ENCODE peak calls at places on chromosome 6, in six cellular contexts. One of them, this sample, is unnamed.

GRCh38 chr6:41939091-41939847 is 2.3 kb downstream of the CCND3 start:
- DNase-seq in psoas muscle: peak
- DNase-seq in HEK293T: no peak
- DNase-seq in GM12865: no peak
- DNase-seq in H9: peak
- DNase-seq in foreskin fibroblast: peak
- DNase-seq in this sample: no peak

GRCh38 chr6:130675072-130675471 is 152.1 kb upstream of the SMLR1 start:
- DNase-seq in foreskin fibroblast: no peak
- DNase-seq in HEK293T: no peak
- DNase-seq in H9: no peak
- DNase-seq in psoas muscle: no peak
- DNase-seq in GM12865: no peak
- DNase-seq in this sample: no peak

GRCh38 chr6:79524065-79524464 is 13.2 kb downstream of the LCA5 start:
- DNase-seq in HEK293T: no peak
- DNase-seq in psoas muscle: no peak
- DNase-seq in foreskin fibroblast: no peak
- DNase-seq in GM12865: no peak
- DNase-seq in H9: no peak
- DNase-seq in this sample: no peak

GRCh38 chr6:140977425-140977824 is 1155.3 kb upstream of the GJE1 start:
- DNase-seq in psoas muscle: no peak
- DNase-seq in H9: no peak
- DNase-seq in GM12865: no peak
- DNase-seq in foreskin fibroblast: peak
- DNase-seq in HEK293T: no peak
- DNase-seq in this sample: no peak

GRCh38 chr6:82144007-82144851 is 103.3 kb downstream of the IBTK start:
- DNase-seq in psoas muscle: peak
- DNase-seq in GM12865: peak
- DNase-seq in foreskin fibroblast: peak
- DNase-seq in H9: no peak
- DNase-seq in HEK293T: peak
- DNase-seq in this sample: no peak

GRCh38 chr6:148002067-148002466 is 340.6 kb upstream of the SASH1 start:
- DNase-seq in H9: no peak
- DNase-seq in GM12865: no peak
- DNase-seq in psoas muscle: no peak
- DNase-seq in foreskin fibroblast: no peak
- DNase-seq in HEK293T: no peak
- DNase-seq in this sample: no peak

GRCh38 chr6:13709698-13710551 is 1.7 kb downstream of the RANBP9 start:
- DNase-seq in HEK293T: no peak
- DNase-seq in foreskin fibroblast: no peak
- DNase-seq in GM12865: peak
- DNase-seq in psoas muscle: no peak
- DNase-seq in H9: no peak
- DNase-seq in this sample: no peak

GRCh38 chr6:108260126-108260808 is 573 bp downstream of the SNX3 start:
- DNase-seq in H9: peak
- DNase-seq in psoas muscle: no peak
- DNase-seq in HEK293T: peak
- DNase-seq in foreskin fibroblast: peak
- DNase-seq in GM12865: peak
- DNase-seq in this sample: peak

GRCh38 chr6:40313582-40313981 is 273.6 kb downstream of the LRFN2 start:
- DNase-seq in foreskin fibroblast: no peak
- DNase-seq in HEK293T: no peak
- DNase-seq in psoas muscle: no peak
- DNase-seq in H9: no peak
- DNase-seq in GM12865: no peak
- DNase-seq in this sample: no peak

GRCh38 chr6:63249875-63250482 is 38.7 kb downstream of the FKBP1C start:
- DNase-seq in H9: no peak
- DNase-seq in psoas muscle: no peak
- DNase-seq in GM12865: no peak
- DNase-seq in foreskin fibroblast: no peak
- DNase-seq in HEK293T: no peak
- DNase-seq in this sample: no peak

GRCh38 chr6:2505624-2506023 is 245.1 kb downstream of the MYLK4 start:
- DNase-seq in HEK293T: peak
- DNase-seq in foreskin fibroblast: no peak
- DNase-seq in GM12865: peak
- DNase-seq in H9: peak
- DNase-seq in psoas muscle: no peak
- DNase-seq in this sample: no peak

GRCh38 chr6:32684246-32684645 is 17.8 kb upstream of the HLA-DQB1 start:
- DNase-seq in H9: no peak
- DNase-seq in HEK293T: no peak
- DNase-seq in foreskin fibroblast: no peak
- DNase-seq in psoas muscle: no peak
- DNase-seq in GM12865: no peak
- DNase-seq in this sample: no peak

GRCh38 chr6:24004062-24004461 is 122.0 kb upstream of the NRSN1 start:
- DNase-seq in foreskin fibroblast: no peak
- DNase-seq in psoas muscle: no peak
- DNase-seq in GM12865: no peak
- DNase-seq in HEK293T: no peak
- DNase-seq in H9: no peak
- DNase-seq in this sample: no peak

GRCh38 chr6:48614326-48614725 is 503.3 kb upstream of the PTCHD4 start:
- DNase-seq in GM12865: no peak
- DNase-seq in H9: no peak
- DNase-seq in foreskin fibroblast: no peak
- DNase-seq in HEK293T: no peak
- DNase-seq in psoas muscle: no peak
- DNase-seq in this sample: no peak

GRCh38 chr6:143745160-143746133 is 67.7 kb downstream of the PHACTR2 start:
- DNase-seq in psoas muscle: no peak
- DNase-seq in foreskin fibroblast: peak
- DNase-seq in GM12865: no peak
- DNase-seq in HEK293T: peak
- DNase-seq in H9: peak
- DNase-seq in this sample: no peak

GRCh38 chr6:54026652-54027400 is 84.4 kb upstream of the MLIP start:
- DNase-seq in H9: no peak
- DNase-seq in HEK293T: no peak
- DNase-seq in psoas muscle: no peak
- DNase-seq in foreskin fibroblast: no peak
- DNase-seq in GM12865: no peak
- DNase-seq in this sample: no peak

GRCh38 chr6:138086573-138087196 is 20.5 kb downstream of the PERP start:
- DNase-seq in HEK293T: peak
- DNase-seq in H9: peak
- DNase-seq in psoas muscle: no peak
- DNase-seq in foreskin fibroblast: no peak
- DNase-seq in GM12865: no peak
- DNase-seq in this sample: peak

GRCh38 chr6:27078734-27079357 is 168.7 kb upstream of the PRSS16 start:
- DNase-seq in GM12865: peak
- DNase-seq in H9: peak
- DNase-seq in HEK293T: peak
- DNase-seq in psoas muscle: no peak
- DNase-seq in foreskin fibroblast: peak
- DNase-seq in this sample: no peak

GRCh38 chr6:39224523-39225182 is 4.6 kb downstream of the KCNK5 start:
- DNase-seq in foreskin fibroblast: no peak
- DNase-seq in GM12865: no peak
- DNase-seq in psoas muscle: no peak
- DNase-seq in H9: no peak
- DNase-seq in HEK293T: no peak
- DNase-seq in this sample: no peak

GRCh38 chr6:157649311-157650260 is 173.5 kb upstream of the SNX9 start:
- DNase-seq in HEK293T: no peak
- DNase-seq in H9: no peak
- DNase-seq in psoas muscle: no peak
- DNase-seq in foreskin fibroblast: no peak
- DNase-seq in GM12865: no peak
- DNase-seq in this sample: no peak

GRCh38 chr6:161269310-161269709 is 4.6 kb downstream of the AGPAT4 start:
- DNase-seq in HEK293T: no peak
- DNase-seq in foreskin fibroblast: no peak
- DNase-seq in psoas muscle: no peak
- DNase-seq in GM12865: no peak
- DNase-seq in H9: no peak
- DNase-seq in this sample: no peak

GRCh38 chr6:129267028-129267427 is 384.1 kb downstream of the LAMA2 start:
- DNase-seq in foreskin fibroblast: no peak
- DNase-seq in GM12865: no peak
- DNase-seq in H9: no peak
- DNase-seq in psoas muscle: no peak
- DNase-seq in HEK293T: no peak
- DNase-seq in this sample: no peak

GRCh38 chr6:113172531-113172966 is 684.6 kb upstream of the MARCKS start:
- DNase-seq in foreskin fibroblast: no peak
- DNase-seq in H9: no peak
- DNase-seq in GM12865: no peak
- DNase-seq in HEK293T: no peak
- DNase-seq in psoas muscle: no peak
- DNase-seq in this sample: no peak

GRCh38 chr6:31971993-31972708 is at the start of gene DXO:
- DNase-seq in H9: peak
- DNase-seq in HEK293T: peak
- DNase-seq in GM12865: peak
- DNase-seq in psoas muscle: peak
- DNase-seq in foreskin fibroblast: peak
- DNase-seq in this sample: peak

GRCh38 chr6:137743493-137743892 is 123.6 kb upstream of the TNFAIP3 start:
- DNase-seq in HEK293T: no peak
- DNase-seq in GM12865: no peak
- DNase-seq in H9: no peak
- DNase-seq in psoas muscle: no peak
- DNase-seq in foreskin fibroblast: no peak
- DNase-seq in this sample: no peak

GRCh38 chr6:29641430-29642213 is 8.6 kb upstream of the GABBR1 start:
- DNase-seq in foreskin fibroblast: no peak
- DNase-seq in H9: no peak
- DNase-seq in GM12865: no peak
- DNase-seq in HEK293T: no peak
- DNase-seq in psoas muscle: no peak
- DNase-seq in this sample: no peak

GRCh38 chr6:28543671-28544131 is 18.0 kb downstream of the GPX5 start:
- DNase-seq in HEK293T: no peak
- DNase-seq in GM12865: peak
- DNase-seq in psoas muscle: no peak
- DNase-seq in foreskin fibroblast: no peak
- DNase-seq in H9: peak
- DNase-seq in this sample: no peak

GRCh38 chr6:49522710-49523593 is 23.2 kb downstream of the GLYATL3 start:
- DNase-seq in psoas muscle: no peak
- DNase-seq in HEK293T: no peak
- DNase-seq in H9: no peak
- DNase-seq in foreskin fibroblast: no peak
- DNase-seq in GM12865: no peak
- DNase-seq in this sample: no peak

GRCh38 chr6:134674562-134674961 is 275.3 kb downstream of the ALDH8A1 start:
- DNase-seq in H9: no peak
- DNase-seq in psoas muscle: no peak
- DNase-seq in HEK293T: no peak
- DNase-seq in GM12865: no peak
- DNase-seq in foreskin fibroblast: no peak
- DNase-seq in this sample: no peak

GRCh38 chr6:11437824-11438459 is 99.6 kb upstream of the TMEM170B start:
- DNase-seq in GM12865: no peak
- DNase-seq in H9: no peak
- DNase-seq in foreskin fibroblast: no peak
- DNase-seq in HEK293T: no peak
- DNase-seq in psoas muscle: no peak
- DNase-seq in this sample: no peak

GRCh38 chr6:41716516-41717446 is 18.6 kb downstream of the TFEB start:
- DNase-seq in foreskin fibroblast: no peak
- DNase-seq in H9: no peak
- DNase-seq in GM12865: peak
- DNase-seq in HEK293T: no peak
- DNase-seq in psoas muscle: no peak
- DNase-seq in this sample: no peak

GRCh38 chr6:33189625-33190024 is 2.6 kb downstream of the COL11A2 start:
- DNase-seq in HEK293T: no peak
- DNase-seq in foreskin fibroblast: no peak
- DNase-seq in psoas muscle: no peak
- DNase-seq in GM12865: no peak
- DNase-seq in H9: no peak
- DNase-seq in this sample: no peak

GRCh38 chr6:109793793-109794192 is 102.7 kb downstream of the FIG4 start:
- DNase-seq in HEK293T: no peak
- DNase-seq in foreskin fibroblast: peak
- DNase-seq in H9: no peak
- DNase-seq in psoas muscle: no peak
- DNase-seq in GM12865: no peak
- DNase-seq in this sample: no peak

GRCh38 chr6:118307581-118307980 is 240.5 kb upstream of the PLN start:
- DNase-seq in foreskin fibroblast: no peak
- DNase-seq in GM12865: no peak
- DNase-seq in HEK293T: no peak
- DNase-seq in psoas muscle: no peak
- DNase-seq in H9: no peak
- DNase-seq in this sample: no peak

GRCh38 chr6:345747-346388 is 45.7 kb upstream of the IRF4 start:
- DNase-seq in foreskin fibroblast: peak
- DNase-seq in HEK293T: no peak
- DNase-seq in H9: no peak
- DNase-seq in psoas muscle: no peak
- DNase-seq in GM12865: no peak
- DNase-seq in this sample: no peak

GRCh38 chr6:34053721-34054120 is 92.2 kb downstream of the GRM4 start:
- DNase-seq in foreskin fibroblast: no peak
- DNase-seq in GM12865: no peak
- DNase-seq in H9: peak
- DNase-seq in HEK293T: no peak
- DNase-seq in psoas muscle: no peak
- DNase-seq in this sample: peak

GRCh38 chr6:165605182-165605875 is 57.7 kb downstream of the PDE10A start:
- DNase-seq in foreskin fibroblast: no peak
- DNase-seq in H9: no peak
- DNase-seq in HEK293T: no peak
- DNase-seq in GM12865: no peak
- DNase-seq in psoas muscle: no peak
- DNase-seq in this sample: no peak

GRCh38 chr6:170265655-170266054 is 25.2 kb downstream of the DLL1 start:
- DNase-seq in HEK293T: no peak
- DNase-seq in psoas muscle: peak
- DNase-seq in GM12865: no peak
- DNase-seq in H9: no peak
- DNase-seq in foreskin fibroblast: no peak
- DNase-seq in this sample: no peak

GRCh38 chr6:22873531-22874136 is 304.3 kb downstream of the HDGFL1 start:
- DNase-seq in psoas muscle: no peak
- DNase-seq in H9: no peak
- DNase-seq in GM12865: no peak
- DNase-seq in HEK293T: no peak
- DNase-seq in foreskin fibroblast: no peak
- DNase-seq in this sample: no peak

This sample was measured in iPS DF 19.7.